ENCODE peak calls at places on chromosomes 5 and 9, in five cellular contexts. O is stimulated activated naive CD8-positive, alpha-beta T cell treated with anti-CD3 and anti-CD28 coated beads, Interleukin-15, amount 100 ng/mL, for 72 hours; Q is stromal cell of bone marrow; K is HFFc6; U is NCI-H1417. J is an unnamed sample.

GRCh38 chr9:113274474-113275146 is 762 bp downstream of the CDC26 start:
- DNase-seq in U (peak), K (peak), Q (peak), O (peak), J (peak)

GRCh38 chr9:93471135-93471534 is 17.8 kb upstream of the FAM120AOS start:
- DNase-seq in U (no peak), O (no peak), K (no peak), Q (no peak), J (no peak)

GRCh38 chr9:121294181-121294743 is 26.3 kb downstream of the GSN start:
- DNase-seq in Q (no peak), O (no peak), U (no peak), K (no peak), J (no peak)

GRCh38 chr5:179780343-179780742 is 13.4 kb upstream of the LTC4S start:
- DNase-seq in O (no peak), U (no peak), K (no peak), Q (no peak), J (no peak)

GRCh38 chr9:22244141-22245011 is 202.2 kb upstream of the DMRTA1 start:
- DNase-seq in Q (peak), K (peak), O (no peak), U (no peak), J (no peak)

GRCh38 chr9:35658144-35658893 is at the start of gene CCDC107:
- DNase-seq in K (peak), Q (no peak), U (peak), O (peak), J (peak)

GRCh38 chr9:129111143-129111761 is at the start of gene PTPA:
- DNase-seq in O (peak), U (peak), K (peak), Q (peak), J (peak)

GRCh38 chr5:17428176-17428800 is 69.7 kb upstream of the TAF11L2 start:
- DNase-seq in U (no peak), Q (no peak), K (no peak), O (no peak), J (no peak)

GRCh38 chr9:70420267-70421019 is 6.0 kb upstream of the KLF9 start:
- DNase-seq in U (peak), K (peak), Q (peak), O (no peak), J (peak)

GRCh38 chr5:78797945-78798731 is 149.6 kb upstream of the LHFPL2 start:
- DNase-seq in U (no peak), K (no peak), Q (no peak), O (no peak), J (no peak)

GRCh38 chr5:154498597-154499393 is 20.8 kb upstream of the HAND1 start:
- DNase-seq in Q (no peak), O (no peak), K (no peak), U (no peak), J (no peak)

GRCh38 chr5:32586251-32586642 is 890 bp downstream of the SUB1 start:
- DNase-seq in U (no peak), O (no peak), Q (no peak), K (no peak), J (no peak)

GRCh38 chr5:139584137-139584536 is 23.0 kb downstream of the UBE2D2 start:
- DNase-seq in U (no peak), K (no peak), O (no peak), Q (no peak), J (no peak)